ENCODE peak calls at places on chromosomes 7 and 10, in four cellular contexts. One of them, this sample, is unnamed.
A peak's percentile ranks its signal among the peaks of the same experiment; 100 is the strongest.

GRCh38 chr10:33441561-33441960 is 107.1 kb upstream of the NRP1 start:
- DNase-seq in GM12891: no peak
- DNase-seq in K562: no peak
- DNase-seq in GM12878: no peak
- DNase-seq in this sample: peak; percentile 15

GRCh38 chr10:107163904-107164861 is at the start of gene SORCS1:
- DNase-seq in K562: no peak
- DNase-seq in GM12891: no peak
- DNase-seq in GM12878: no peak
- DNase-seq in this sample: no peak

GRCh38 chr10:78063236-78063635 is 29.6 kb downstream of the RPS24 start:
- DNase-seq in K562: no peak
- DNase-seq in GM12891: no peak
- DNase-seq in GM12878: no peak
- DNase-seq in this sample: no peak

GRCh38 chr7:155830961-155831806 is 18.9 kb upstream of the SHH start:
- DNase-seq in GM12878: no peak
- DNase-seq in GM12891: no peak
- DNase-seq in K562: no peak
- DNase-seq in this sample: no peak

GRCh38 chr10:116168329-116168728 is 104.7 kb downstream of the GFRA1 start:
- DNase-seq in GM12878: no peak
- DNase-seq in GM12891: no peak
- DNase-seq in K562: no peak
- DNase-seq in this sample: no peak

GRCh38 chr10:69961864-69962745 is 90.5 kb upstream of the MACROH2A2 start:
- DNase-seq in GM12891: no peak
- DNase-seq in GM12878: no peak
- DNase-seq in K562: no peak
- DNase-seq in this sample: no peak

GRCh38 chr7:87599336-87599735 is 1.3 kb downstream of the ABCB1 start:
- DNase-seq in GM12878: peak; percentile 60
- DNase-seq in K562: no peak
- DNase-seq in GM12891: peak; percentile 46
- DNase-seq in this sample: no peak

GRCh38 chr7:147492621-147493020 is 1097.9 kb upstream of the C7orf33 start:
- DNase-seq in K562: no peak
- DNase-seq in GM12891: no peak
- DNase-seq in GM12878: no peak
- DNase-seq in this sample: no peak

GRCh38 chr10:132632091-132632561 is 94.5 kb downstream of the INPP5A start:
- DNase-seq in GM12878: no peak
- DNase-seq in GM12891: no peak
- DNase-seq in K562: no peak
- DNase-seq in this sample: no peak

GRCh38 chr10:117264776-117265175 is 23.9 kb downstream of the SLC18A2 start:
- DNase-seq in K562: no peak
- DNase-seq in GM12878: no peak
- DNase-seq in GM12891: no peak
- DNase-seq in this sample: no peak

GRCh38 chr10:114691442-114691941 is 33.4 kb upstream of the ABLIM1 start:
- DNase-seq in K562: no peak
- DNase-seq in GM12891: no peak
- DNase-seq in GM12878: no peak
- DNase-seq in this sample: no peak

GRCh38 chr7:151117565-151117964 is 31.3 kb downstream of the AGAP3 start:
- DNase-seq in GM12878: no peak
- DNase-seq in K562: no peak
- DNase-seq in GM12891: no peak
- DNase-seq in this sample: no peak

GRCh38 chr10:61594430-61594829 is 68.3 kb upstream of the CABCOCO1 start:
- DNase-seq in GM12878: no peak
- DNase-seq in GM12891: no peak
- DNase-seq in K562: no peak
- DNase-seq in this sample: no peak

GRCh38 chr7:104106106-104106505 is 101.7 kb downstream of the ORC5 start:
- DNase-seq in GM12891: no peak
- DNase-seq in K562: no peak
- DNase-seq in GM12878: no peak
- DNase-seq in this sample: no peak

GRCh38 chr10:78757542-78757941 is 311.2 kb upstream of the ZMIZ1 start:
- DNase-seq in GM12891: no peak
- DNase-seq in K562: no peak
- DNase-seq in GM12878: no peak
- DNase-seq in this sample: no peak

GRCh38 chr7:159042084-159042483 is 102.6 kb downstream of the VIPR2 start:
- DNase-seq in K562: no peak
- DNase-seq in GM12891: no peak
- DNase-seq in GM12878: no peak
- DNase-seq in this sample: no peak

GRCh38 chr7:126227055-126227454 is 1025.7 kb downstream of the GRM8 start:
- DNase-seq in GM12878: no peak
- DNase-seq in GM12891: no peak
- DNase-seq in K562: no peak
- DNase-seq in this sample: no peak

GRCh38 chr7:16804674-16805439 is at the start of gene AGR2:
- DNase-seq in GM12878: no peak
- DNase-seq in GM12891: no peak
- DNase-seq in K562: no peak
- DNase-seq in this sample: no peak
- TF ChIP-seq POLR2AphosphoS5 in GM12878: no peak
- TF ChIP-seq POLR2AphosphoS5 in GM12891: no peak
- TF ChIP-seq POLR2AphosphoS5 in K562: no peak
- TF ChIP-seq POLR2AphosphoS5 in this sample: no peak

GRCh38 chr7:133851416-133851815 is 275.7 kb upstream of the LRGUK start:
- DNase-seq in K562: no peak
- DNase-seq in GM12891: no peak
- DNase-seq in GM12878: no peak
- DNase-seq in this sample: no peak

GRCh38 chr7:133857376-133858119 is 269.6 kb upstream of the LRGUK start:
- DNase-seq in K562: no peak
- DNase-seq in GM12891: no peak
- DNase-seq in GM12878: no peak
- DNase-seq in this sample: no peak

GRCh38 chr7:133850497-133851070 is 276.6 kb upstream of the LRGUK start:
- DNase-seq in K562: no peak
- DNase-seq in GM12891: no peak
- DNase-seq in GM12878: no peak
- DNase-seq in this sample: no peak

GRCh38 chr7:133854739-133855138 is 272.4 kb upstream of the LRGUK start:
- DNase-seq in GM12891: no peak
- DNase-seq in K562: peak; percentile 28
- DNase-seq in GM12878: no peak
- DNase-seq in this sample: peak; percentile 13

GRCh38 chr7:133853706-133854276 is 273.3 kb upstream of the LRGUK start:
- DNase-seq in K562: peak; percentile 34
- DNase-seq in GM12891: no peak
- DNase-seq in GM12878: peak; percentile 9
- DNase-seq in this sample: peak; percentile 26
- TF ChIP-seq SPI1 in K562: no peak
- TF ChIP-seq SPI1 in GM12891: no peak
- TF ChIP-seq SPI1 in GM12878: no peak
- TF ChIP-seq SPI1 in this sample: no peak

GRCh38 chr10:128125944-128126764 is at the start of gene MKI67:
- DNase-seq in K562: peak; percentile 86
- DNase-seq in GM12878: peak; percentile 71
- DNase-seq in GM12891: peak; percentile 86
- DNase-seq in this sample: peak; percentile 74
- TF ChIP-seq POLR2AphosphoS5 in K562: peak; percentile 66
- TF ChIP-seq POLR2AphosphoS5 in GM12878: peak; percentile 59
- TF ChIP-seq POLR2AphosphoS5 in GM12891: peak; percentile 63
- TF ChIP-seq POLR2AphosphoS5 in this sample: peak; percentile 58

GRCh38 chr10:12795723-12796122 is 205.8 kb downstream of the CCDC3 start:
- DNase-seq in GM12878: no peak
- DNase-seq in K562: no peak
- DNase-seq in GM12891: no peak
- DNase-seq in this sample: no peak

GRCh38 chr10:12799746-12800145 is 201.8 kb downstream of the CCDC3 start:
- DNase-seq in K562: no peak
- DNase-seq in GM12891: no peak
- DNase-seq in GM12878: no peak
- DNase-seq in this sample: no peak

GRCh38 chr10:12796431-12797185 is 204.9 kb downstream of the CCDC3 start:
- DNase-seq in GM12878: no peak
- DNase-seq in K562: no peak
- DNase-seq in GM12891: no peak
- DNase-seq in this sample: no peak

GRCh38 chr10:12799144-12799543 is 202.4 kb downstream of the CCDC3 start:
- DNase-seq in GM12878: no peak
- DNase-seq in K562: no peak
- DNase-seq in GM12891: no peak
- DNase-seq in this sample: no peak

DNA sequence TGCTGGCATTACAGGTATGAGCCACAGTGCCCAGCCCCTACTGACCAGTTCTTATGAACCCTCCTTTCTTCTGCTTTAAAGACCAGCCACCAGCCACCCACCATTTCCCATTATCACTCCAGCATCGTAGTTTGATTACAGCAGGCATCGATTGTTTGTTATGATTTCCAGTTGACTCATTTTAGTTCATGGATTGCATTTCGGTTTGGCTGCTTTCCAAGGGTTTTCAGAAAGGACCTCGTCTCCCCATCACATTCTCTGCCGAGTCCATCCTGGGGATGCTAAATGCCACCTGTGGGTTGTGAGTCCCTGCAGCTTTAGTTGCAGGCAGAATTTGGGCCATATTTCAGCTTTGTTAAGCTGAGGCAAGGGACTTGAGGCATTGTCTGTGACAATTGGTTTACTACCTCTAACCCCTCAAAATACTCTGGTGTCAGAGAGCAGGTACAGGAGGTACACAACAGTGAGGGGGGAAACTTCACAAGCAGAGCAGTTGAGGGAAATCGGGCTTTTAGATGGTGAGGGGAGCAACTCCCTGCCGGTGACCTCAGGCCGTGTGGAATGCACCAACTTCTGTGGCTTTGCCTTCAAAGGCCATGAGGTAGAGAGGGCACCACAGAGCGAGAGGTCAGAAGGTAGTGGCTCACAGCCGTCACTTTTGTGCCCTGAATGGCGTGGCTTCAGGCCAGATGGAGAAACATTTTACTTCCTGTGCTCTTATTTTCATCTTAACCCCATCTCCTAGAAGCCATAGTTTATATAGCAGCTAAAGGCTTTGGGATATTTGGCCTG is 203.8 kb downstream of the CCDC3 start:
- DNase-seq in K562: no peak
- DNase-seq in GM12878: no peak
- DNase-seq in GM12891: no peak
- DNase-seq in this sample: no peak
- TF ChIP-seq SPI1 in K562: no peak
- TF ChIP-seq SPI1 in GM12878: no peak
- TF ChIP-seq SPI1 in GM12891: no peak
- TF ChIP-seq SPI1 in this sample: no peak

GRCh38 chr7:44858161-44858560 is 10.3 kb upstream of the H2AZ2 start:
- DNase-seq in GM12891: no peak
- DNase-seq in GM12878: no peak
- DNase-seq in K562: no peak
- DNase-seq in this sample: no peak
- TF ChIP-seq POLR2AphosphoS5 in GM12891: no peak
- TF ChIP-seq POLR2AphosphoS5 in GM12878: no peak
- TF ChIP-seq POLR2AphosphoS5 in K562: no peak
- TF ChIP-seq POLR2AphosphoS5 in this sample: no peak